ENCODE peak calls at places on chromosomes 5 and 9, in eight cellular contexts. W, G, R, C, V, N, D and E are unnamed samples. For H3K4me1, the result is how much of the 10 kb centered on the place peaks cover.

GRCh38 chr9:85322592-85322991 is 419.2 kb downstream of the AGTPBP1 start:
- DNase-seq in W (no peak), G (no peak), R (no peak), C (no peak), V (no peak), N (no peak), D (no peak), E (no peak)

GRCh38 chr9:109383947-109384346 is 63.1 kb upstream of the EPB41L4B start:
- DNase-seq in W (no peak), G (no peak), R (no peak), C (no peak), V (no peak), N (no peak), D (no peak), E (no peak)

GRCh38 chr9:126398403-126399058 is 71.9 kb downstream of the MVB12B start:
- DNase-seq in W (peak), G (peak), R (peak), C (peak), V (peak), N (peak), D (peak), E (no peak)

GRCh38 chr5:94243612-94244011 is 374.8 kb downstream of the KIAA0825 start:
- DNase-seq in W (no peak), G (no peak), R (no peak), C (no peak), V (no peak), N (no peak), D (no peak), E (no peak)

GRCh38 chr9:112093875-112094227 is 81.2 kb downstream of the SUSD1 start:
- DNase-seq in W (no peak), G (no peak), R (no peak), C (no peak), V (no peak), N (no peak), D (no peak), E (no peak)

GRCh38 chr9:19116391-19116790 is 10.9 kb downstream of the PLIN2 start:
- DNase-seq in W (peak), G (no peak), R (no peak), C (no peak), V (no peak), N (peak), D (no peak), E (no peak)

GRCh38 chr5:60299944-60300343 is 400.0 kb downstream of the DEPDC1B start:
- DNase-seq in W (no peak), G (no peak), R (no peak), C (no peak), V (no peak), N (no peak), D (no peak), E (no peak)

GRCh38 chr5:72138943-72139467 is 31.7 kb downstream of the MAP1B start:
- DNase-seq in W (no peak), G (peak), R (no peak), C (no peak), V (no peak), N (no peak), D (no peak), E (no peak)

GRCh38 chr9:33785914-33786313 is 9.4 kb upstream of the PRSS3 start:
- DNase-seq in W (no peak), G (peak), R (peak), C (no peak), V (no peak), N (no peak), D (no peak), E (no peak)

GRCh38 chr9:123590499-123590898 is 234.5 kb downstream of the CRB2 start:
- DNase-seq in W (no peak), G (no peak), R (no peak), C (no peak), V (no peak), N (no peak), D (no peak), E (no peak)

GRCh38 chr9:128724744-128725211 is 851 bp upstream of the ZDHHC12 start:
- DNase-seq in W (peak), G (peak), R (peak), C (peak), V (peak), N (peak), D (peak), E (no peak)

GRCh38 chr5:87361536-87362213 is 51.1 kb downstream of the CCNH start:
- DNase-seq in W (no peak), G (no peak), R (no peak), C (no peak), V (no peak), N (no peak), D (no peak), E (no peak)

GRCh38 chr9:27157736-27158135 is 48.7 kb downstream of the TEK start:
- DNase-seq in W (no peak), G (no peak), R (no peak), C (no peak), V (no peak), N (no peak), D (no peak), E (no peak)

GRCh38 chr5:161585798-161586197 is 39.3 kb upstream of the GABRB2 start:
- DNase-seq in W (no peak), G (no peak), R (no peak), C (no peak), V (no peak), N (no peak), D (no peak), E (no peak)

GRCh38 chr5:100900142-100900795 is 2.8 kb downstream of the ST8SIA4 start:
- DNase-seq in W (peak), G (peak), R (peak), C (peak), V (peak), N (peak), D (peak), E (peak)

GRCh38 chr9:109629615-109630014 is 131.5 kb upstream of the PTPN3 start:
- DNase-seq in W (no peak), G (no peak), R (no peak), C (no peak), V (no peak), N (no peak), D (no peak), E (no peak)

GRCh38 chr5:110338336-110339083 is 388.0 kb downstream of the TMEM232 start:
- DNase-seq in W (no peak), G (peak), R (no peak), C (no peak), V (no peak), N (no peak), D (no peak), E (no peak)

GRCh38 chr5:110329955-110330354 is 396.5 kb downstream of the TMEM232 start:
- DNase-seq in W (no peak), G (no peak), R (no peak), C (no peak), V (no peak), N (no peak), D (no peak), E (no peak)

GRCh38 chr5:110335361-110336046 is 391.0 kb downstream of the TMEM232 start:
- DNase-seq in W (no peak), G (no peak), R (no peak), C (no peak), V (no peak), N (no peak), D (no peak), E (no peak)

DNA sequence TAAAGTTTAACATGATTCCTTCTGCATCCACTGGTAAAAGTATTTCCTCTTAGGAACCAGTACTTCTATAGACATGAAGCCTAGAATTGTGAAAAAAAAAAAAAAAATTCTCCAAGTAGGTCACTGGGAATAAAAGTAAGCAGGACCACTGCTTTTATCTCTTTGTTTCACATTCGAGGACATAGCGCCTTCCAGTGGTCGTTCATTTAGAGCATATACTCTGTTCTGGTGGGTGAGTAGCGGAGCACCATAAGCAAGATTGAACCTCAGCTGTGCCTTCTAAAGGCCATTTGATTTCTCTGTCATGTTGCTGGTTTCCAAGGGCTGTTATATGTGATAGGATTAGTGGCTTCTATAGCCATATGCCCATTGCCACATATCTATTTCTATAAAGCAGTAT is 393.1 kb downstream of the TMEM232 start:
- DNase-seq in W (no peak), G (no peak), R (peak), C (no peak), V (no peak), N (no peak), D (no peak), E (no peak)
- TF ChIP-seq CTCF in W (no peak), G (no peak), R (no peak), C (no peak), V (no peak), N (no peak), D (no peak), E (no peak)

DNA sequence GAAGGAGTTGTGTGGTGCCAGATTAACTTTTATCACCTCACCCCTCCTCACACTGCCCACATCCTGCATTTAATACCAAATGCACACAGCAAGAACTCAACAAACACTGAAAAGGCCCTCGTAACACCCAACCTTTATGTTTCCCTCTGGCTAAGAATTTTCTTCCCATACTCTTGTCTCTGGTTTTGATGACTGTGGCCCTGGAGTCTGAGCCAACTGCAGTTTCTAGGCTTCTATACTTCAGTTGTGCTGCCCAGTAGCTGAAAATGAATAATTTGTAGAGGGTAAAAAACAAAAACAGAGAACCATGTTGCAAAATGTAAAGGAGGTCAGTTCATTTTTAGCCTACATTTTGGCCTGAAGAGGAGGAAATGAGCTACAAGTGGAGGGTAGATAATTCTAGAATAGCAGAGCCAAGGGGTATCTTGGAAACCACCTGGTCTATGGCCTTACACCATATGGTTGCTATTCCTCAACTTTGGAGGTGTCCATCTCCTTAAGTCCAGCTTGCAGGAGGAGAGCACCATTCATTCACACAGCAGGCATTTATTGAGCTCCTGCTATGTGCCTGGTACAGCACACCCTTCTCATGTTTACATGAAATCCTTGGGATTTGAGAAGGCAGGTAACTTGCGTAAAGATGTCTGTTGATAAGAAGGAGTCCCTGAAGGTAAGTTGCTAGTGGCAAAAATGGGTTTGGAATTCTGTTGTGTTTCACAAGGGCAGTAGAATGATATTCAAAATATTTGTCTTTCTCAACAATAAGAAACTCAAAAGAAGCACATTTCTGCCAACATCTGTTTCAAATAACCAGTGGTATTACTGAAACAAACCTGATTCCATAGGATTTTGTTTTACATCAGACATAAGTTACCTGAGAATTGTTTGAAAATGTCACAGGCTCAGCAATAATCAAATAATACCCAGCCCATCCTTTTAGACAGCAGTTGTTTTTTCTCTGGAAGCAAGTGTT is 83.8 kb upstream of the TNFAIP8 start:
- DNase-seq in W (no peak), G (no peak), R (no peak), C (no peak), V (no peak), N (no peak), D (no peak), E (no peak)
- H3K4me1 ChIP-seq in W (under half), G (half or more), R (half or more), C (under half), V (under half), N (under half), D (under half), E (half or more)

GRCh38 chr9:92726348-92726747 is 38.3 kb downstream of the BICD2 start:
- DNase-seq in W (no peak), G (no peak), R (no peak), C (no peak), V (no peak), N (no peak), D (no peak), E (no peak)

GRCh38 chr9:92725726-92726125 is 38.9 kb downstream of the BICD2 start:
- DNase-seq in W (no peak), G (no peak), R (no peak), C (no peak), V (no peak), N (no peak), D (no peak), E (no peak)

GRCh38 chr9:92724528-92725265 is 39.9 kb downstream of the BICD2 start:
- DNase-seq in W (no peak), G (no peak), R (no peak), C (no peak), V (no peak), N (no peak), D (no peak), E (no peak)

GRCh38 chr9:92723801-92724323 is 40.8 kb downstream of the BICD2 start:
- DNase-seq in W (no peak), G (no peak), R (no peak), C (no peak), V (no peak), N (no peak), D (no peak), E (peak)

GRCh38 chr9:92725266-92725545 is 39.4 kb downstream of the BICD2 start:
- DNase-seq in W (no peak), G (no peak), R (no peak), C (no peak), V (no peak), N (no peak), D (no peak), E (no peak)
- TF ChIP-seq POLR2A in W (no peak), G (no peak), R (no peak), C (no peak), V (no peak), N (no peak), D (no peak), E (no peak)

DNA sequence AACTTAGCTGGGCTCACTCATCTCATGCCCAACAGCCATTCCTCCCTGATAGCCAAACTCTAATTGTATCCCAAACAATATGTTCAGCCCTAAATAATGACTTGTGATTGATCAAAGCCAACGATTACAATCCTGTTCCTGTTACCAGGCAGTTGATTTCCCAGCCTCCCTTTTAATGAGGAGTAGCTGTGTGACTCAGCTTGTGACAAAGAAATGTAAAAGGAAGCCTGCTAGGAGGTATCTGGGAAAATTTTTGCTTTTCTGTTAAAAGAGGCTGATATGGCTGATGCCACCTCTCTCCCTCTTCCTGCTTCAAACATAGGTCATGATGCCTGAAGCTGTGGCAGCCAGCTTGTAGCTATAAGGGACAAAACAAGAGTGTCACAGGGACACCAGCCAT is 19.6 kb upstream of the ENC1 start:
- DNase-seq in W (no peak), G (no peak), R (no peak), C (no peak), V (no peak), N (no peak), D (no peak), E (no peak)
- TF ChIP-seq CTCF in W (no peak), G (no peak), R (no peak), C (no peak), V (no peak), N (no peak), D (no peak), E (no peak)

DNA sequence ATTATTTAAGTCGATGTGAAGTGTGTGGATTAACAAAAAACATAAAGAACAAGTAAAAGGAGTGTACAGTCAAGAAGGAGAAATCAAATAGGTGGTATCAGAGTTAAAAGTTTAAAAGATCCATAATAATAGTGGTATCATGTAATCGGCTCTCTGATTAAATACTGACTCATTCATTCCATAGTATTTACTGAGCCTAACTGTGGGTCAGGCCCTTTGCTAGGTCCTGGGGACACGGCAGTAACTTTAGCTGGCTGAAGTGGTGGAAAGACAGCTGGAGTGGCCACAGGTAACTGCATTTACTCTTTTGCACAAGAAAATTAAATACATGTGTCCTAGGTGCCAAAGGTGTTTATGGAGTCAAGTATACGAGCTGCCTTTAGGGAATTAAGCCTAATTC is 124.0 kb downstream of the GNAQ start:
- DNase-seq in W (no peak), G (no peak), R (no peak), C (no peak), V (no peak), N (no peak), D (no peak), E (no peak)
- H3K4me1 ChIP-seq in W (under half), G (under half), R (under half), C (under half), V (half or more), N (under half), D (under half), E (under half)

GRCh38 chr5:1799602-1800469 is at the start of gene MRPL36:
- DNase-seq in W (peak), G (peak), R (peak), C (peak), V (peak), N (peak), D (peak), E (peak)
- TF ChIP-seq POLR2A in W (peak), G (peak), R (peak), C (peak), V (peak), N (peak), D (peak), E (peak)

GRCh38 chr9:1909322-1909721 is 105.8 kb upstream of the SMARCA2 start:
- DNase-seq in W (no peak), G (no peak), R (no peak), C (no peak), V (no peak), N (no peak), D (no peak), E (no peak)

GRCh38 chr9:1907465-1907864 is 107.7 kb upstream of the SMARCA2 start:
- DNase-seq in W (no peak), G (no peak), R (no peak), C (no peak), V (no peak), N (no peak), D (no peak), E (no peak)

GRCh38 chr9:1913931-1914330 is 101.2 kb upstream of the SMARCA2 start:
- DNase-seq in W (no peak), G (no peak), R (no peak), C (no peak), V (no peak), N (no peak), D (no peak), E (no peak)

DNA sequence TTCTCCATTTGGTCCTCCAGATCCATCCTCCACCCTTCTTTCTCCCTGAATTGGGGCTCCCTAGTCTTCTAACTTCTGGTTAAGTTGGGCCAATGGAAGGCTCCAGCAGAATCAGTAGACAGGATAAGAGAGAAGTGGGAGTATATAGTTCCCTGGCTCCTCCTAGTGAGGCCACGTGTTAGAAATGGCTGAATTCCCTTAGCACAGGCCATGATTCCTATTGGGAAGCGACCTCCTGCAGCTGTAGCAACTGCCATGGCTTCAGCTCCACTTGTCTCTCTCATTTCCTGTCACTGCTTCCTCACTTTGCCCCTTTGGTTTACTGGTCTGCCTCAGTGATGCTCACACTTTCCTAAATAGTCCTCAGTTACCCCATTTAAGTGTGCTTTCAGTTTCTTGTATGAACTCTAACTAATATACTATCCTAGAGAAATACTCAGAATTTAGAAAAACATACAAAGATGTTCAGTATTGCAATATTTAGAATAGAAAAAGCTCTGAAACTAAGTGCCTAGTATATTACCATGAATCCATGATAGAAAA is 104.8 kb upstream of the SMARCA2 start:
- DNase-seq in W (no peak), G (no peak), R (no peak), C (no peak), V (no peak), N (no peak), D (no peak), E (no peak)
- TF ChIP-seq CTCF in W (no peak), G (no peak), R (no peak), C (no peak), V (no peak), N (no peak), D (no peak), E (no peak)

GRCh38 chr9:131656356-131657030 is 83.4 kb downstream of the RAPGEF1 start:
- DNase-seq in W (no peak), G (peak), R (no peak), C (peak), V (peak), N (peak), D (peak), E (no peak)

GRCh38 chr9:131658753-131659129 is 81.1 kb downstream of the RAPGEF1 start:
- DNase-seq in W (no peak), G (no peak), R (no peak), C (no peak), V (no peak), N (no peak), D (no peak), E (no peak)

GRCh38 chr9:131657890-131658752 is 81.8 kb downstream of the RAPGEF1 start:
- DNase-seq in W (no peak), G (peak), R (peak), C (no peak), V (no peak), N (no peak), D (no peak), E (no peak)

GRCh38 chr9:131657031-131657377 is 82.9 kb downstream of the RAPGEF1 start:
- DNase-seq in W (no peak), G (no peak), R (no peak), C (peak), V (no peak), N (no peak), D (no peak), E (no peak)

GRCh38 chr9:131657456-131657855 is 82.4 kb downstream of the RAPGEF1 start:
- DNase-seq in W (no peak), G (no peak), R (no peak), C (no peak), V (no peak), N (no peak), D (no peak), E (no peak)
- H3K4me1 ChIP-seq in W (under half), G (half or more), R (under half), C (half or more), V (half or more), N (half or more), D (under half), E (under half)